ENCODE peak calls at places on chromosomes 4 and X, in eight cellular contexts. V is left ventricle myocardium inferior, O is ovary, H is ascending aorta, Q is small intestine, U is NT2/D1, C is aorta, E is GM23248. I is an unnamed sample.

GRCh38 chr4:40570348-40571077 is 59.2 kb downstream of the RBM47 start:
- DNase-seq in V (no peak), O (no peak), H (no peak), Q (no peak), U (no peak), C (no peak), E (no peak), I (no peak)

GRCh38 chrX:71098302-71098701 is 2.7 kb downstream of the FOXO4 start:
- DNase-seq in V (peak; percentile 40), O (peak; percentile 73), H (peak; percentile 78), Q (peak; percentile 55), U (no peak), C (peak; percentile 71), E (peak; percentile 55), I (peak; percentile 48)

GRCh38 chr4:26140150-26140898 is 180.5 kb upstream of the RBPJ start:
- DNase-seq in V (no peak), O (no peak), H (no peak), Q (no peak), U (no peak), C (no peak), E (peak; percentile 67), I (peak; percentile 30)

GRCh38 chrX:1841746-1842145 is 226.9 kb downstream of the ASMT start:
- DNase-seq in V (no peak), O (no peak), H (no peak), Q (no peak), U (no peak), C (no peak), E (no peak), I (no peak)

GRCh38 chr4:67332627-67333026 is 212.7 kb downstream of the CENPC start:
- DNase-seq in V (no peak), O (no peak), H (no peak), Q (peak; percentile 7), U (peak; percentile 1), C (no peak), E (peak; percentile 46), I (no peak)

GRCh38 chr4:105996845-105997244 is 101.6 kb downstream of the NPNT start:
- DNase-seq in V (no peak), O (no peak), H (no peak), Q (no peak), U (no peak), C (no peak), E (no peak), I (no peak)

GRCh38 chr4:118905546-118905945 is 16.9 kb downstream of the SYNPO2 start:
- DNase-seq in V (no peak), O (peak; percentile 42), H (no peak), Q (no peak), U (no peak), C (no peak), E (peak; percentile 41), I (no peak)

GRCh38 chrX:18617351-18617750 is 54.6 kb downstream of the RS1 start:
- DNase-seq in V (no peak), O (no peak), H (no peak), Q (peak; percentile 73), U (peak; percentile 3), C (no peak), E (peak; percentile 47), I (no peak)

GRCh38 chr4:150229538-150229937 is 151.3 kb downstream of the DCLK2 start:
- DNase-seq in V (no peak), O (no peak), H (no peak), Q (no peak), U (no peak), C (no peak), E (peak; percentile 64), I (no peak)

GRCh38 chrX:10240918-10241317 is 84.1 kb downstream of the CLCN4 start:
- DNase-seq in V (no peak), O (no peak), H (no peak), Q (no peak), U (no peak), C (no peak), E (peak; percentile 81), I (no peak)

GRCh38 chr4:108683479-108683878 is 33.1 kb downstream of the OSTC start:
- DNase-seq in V (no peak), O (no peak), H (no peak), Q (peak; percentile 35), U (no peak), C (no peak), E (peak; percentile 65), I (no peak)

GRCh38 chrX:57951666-57952319 is 41.5 kb upstream of the ZXDA start:
- DNase-seq in V (peak; percentile 13), O (peak; percentile 19), H (no peak), Q (no peak), U (no peak), C (peak; percentile 38), E (no peak), I (peak; percentile 42)

GRCh38 chr4:47839259-47839658 is 1.4 kb upstream of the CORIN start:
- DNase-seq in V (no peak), O (no peak), H (no peak), Q (peak; percentile 22), U (no peak), C (peak; percentile 48), E (peak; percentile 46), I (peak; percentile 18)

GRCh38 chrX:69015156-69015555 is 150.1 kb downstream of the PJA1 start:
- DNase-seq in V (no peak), O (no peak), H (peak; percentile 52), Q (no peak), U (no peak), C (no peak), E (no peak), I (no peak)

GRCh38 chrX:10032147-10032546 is 65.0 kb downstream of the CLDN34 start:
- DNase-seq in V (no peak), O (no peak), H (no peak), Q (no peak), U (no peak), C (no peak), E (no peak), I (no peak)

GRCh38 chr4:22391548-22391947 is 124.3 kb downstream of the ADGRA3 start:
- DNase-seq in V (no peak), O (no peak), H (no peak), Q (no peak), U (no peak), C (no peak), E (peak; percentile 58), I (no peak)

GRCh38 chr4:2257361-2258001 is 4.4 kb downstream of the MXD4 start:
- DNase-seq in V (peak; percentile 20), O (peak; percentile 18), H (peak; percentile 63), Q (no peak), U (no peak), C (peak; percentile 47), E (no peak), I (peak; percentile 23)

GRCh38 chrX:138001219-138001618 is 435.3 kb downstream of the ZIC3 start:
- DNase-seq in V (no peak), O (no peak), H (no peak), Q (no peak), U (no peak), C (no peak), E (no peak), I (no peak)

GRCh38 chr4:1201851-1202525 is 29.6 kb upstream of the SPON2 start:
- DNase-seq in V (no peak), O (peak; percentile 80), H (peak; percentile 85), Q (peak; percentile 77), U (no peak), C (peak; percentile 67), E (peak; percentile 35), I (peak; percentile 85)

GRCh38 chrX:66000178-66000577 is 39.7 kb downstream of the VSIG4 start:
- DNase-seq in V (no peak), O (no peak), H (no peak), Q (no peak), U (no peak), C (no peak), E (no peak), I (no peak)
- H3K4me1 ChIP-seq in V (no peaks in the 10 kb centered on the region), O (no peaks in the 10 kb centered on the region), H (no peaks in the 10 kb centered on the region), Q (no peaks in the 10 kb centered on the region), U (no peaks in the 10 kb centered on the region), C (no peaks in the 10 kb centered on the region), E (no peaks in the 10 kb centered on the region), I (no peaks in the 10 kb centered on the region)

GRCh38 chr4:78660559-78660958 is 109.0 kb downstream of the ANXA3 start:
- DNase-seq in V (no peak), O (no peak), H (no peak), Q (no peak), U (no peak), C (no peak), E (peak; percentile 54), I (no peak)
- H3K4me1 ChIP-seq in V (peaks cover 46% of the 10 kb centered on the region), O (no peaks in the 10 kb centered on the region), H (peaks cover 3% of the 10 kb centered on the region), Q (peaks cover 3% of the 10 kb centered on the region), U (no peaks in the 10 kb centered on the region), C (no peaks in the 10 kb centered on the region), E (peaks cover 53% of the 10 kb centered on the region), I (no peaks in the 10 kb centered on the region)

DNA sequence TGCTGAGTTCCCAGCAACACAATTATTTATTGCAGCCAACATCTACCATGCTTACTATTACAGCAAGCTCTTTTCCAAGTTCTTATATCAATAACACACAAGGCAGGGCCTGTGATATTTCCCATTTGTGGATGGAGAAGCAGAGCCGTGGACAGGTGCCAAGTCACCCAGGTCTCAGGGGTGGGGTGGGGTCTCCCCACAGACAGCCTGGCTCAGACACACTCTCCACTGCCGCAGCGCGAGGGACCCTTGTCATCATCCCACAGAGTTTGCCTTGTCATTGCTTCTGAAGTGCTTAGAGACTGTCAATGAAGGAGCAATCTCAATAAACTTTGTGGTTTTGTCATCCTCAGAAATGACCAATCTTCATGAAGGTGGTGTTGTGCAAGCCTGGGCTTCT is 76.1 kb downstream of the SORBS2 start:
- DNase-seq in V (no peak), O (no peak), H (no peak), Q (no peak), U (no peak), C (no peak), E (no peak), I (no peak)
- H3K4me1 ChIP-seq in V (peaks cover 86% of the 10 kb centered on the region), O (peaks cover 10% of the 10 kb centered on the region), H (peaks cover 69% of the 10 kb centered on the region), Q (no peaks in the 10 kb centered on the region), U (peaks cover 5% of the 10 kb centered on the region), C (peaks cover 12% of the 10 kb centered on the region), E (no peaks in the 10 kb centered on the region), I (no peaks in the 10 kb centered on the region)

GRCh38 chr4:87025023-87025613 is 90.3 kb downstream of the AFF1 start:
- DNase-seq in V (no peak), O (no peak), H (no peak), Q (no peak), U (no peak), C (no peak), E (no peak), I (no peak)

GRCh38 chr4:87026795-87027495 is 92.1 kb downstream of the AFF1 start:
- DNase-seq in V (no peak), O (no peak), H (no peak), Q (no peak), U (no peak), C (no peak), E (no peak), I (no peak)

GRCh38 chr4:87024181-87024580 is 89.4 kb downstream of the AFF1 start:
- DNase-seq in V (no peak), O (no peak), H (no peak), Q (no peak), U (no peak), C (no peak), E (no peak), I (no peak)

GRCh38 chr4:87029356-87029755 is 94.5 kb downstream of the AFF1 start:
- DNase-seq in V (no peak), O (peak; percentile 73), H (peak; percentile 77), Q (peak; percentile 28), U (no peak), C (no peak), E (no peak), I (peak; percentile 54)

DNA sequence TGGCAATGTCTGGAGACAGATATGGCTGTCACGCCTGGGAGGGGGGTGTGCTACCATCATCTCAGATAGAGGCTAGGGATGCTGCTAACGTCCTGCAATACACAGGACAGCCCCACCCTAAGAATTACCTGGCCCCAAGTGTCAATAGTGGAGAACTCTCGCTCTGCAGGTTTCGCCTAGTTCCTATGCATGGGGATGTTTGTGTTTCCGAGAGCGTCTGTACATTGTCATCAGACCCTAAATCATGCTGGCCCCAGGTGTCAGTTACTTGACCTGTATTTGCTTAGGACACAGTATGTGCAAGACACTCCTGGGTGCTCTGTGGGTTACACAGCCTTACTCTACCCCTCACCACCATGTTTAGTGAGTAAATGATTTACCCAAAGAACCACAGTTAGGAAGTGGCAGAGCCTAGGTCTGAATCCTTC is 90.8 kb downstream of the AFF1 start:
- DNase-seq in V (no peak), O (no peak), H (no peak), Q (no peak), U (no peak), C (no peak), E (no peak), I (no peak)
- H3K4me1 ChIP-seq in V (peaks cover 97% of the 10 kb centered on the region), O (peaks cover 47% of the 10 kb centered on the region), H (peaks cover 36% of the 10 kb centered on the region), Q (peaks cover 25% of the 10 kb centered on the region), U (peaks cover 3% of the 10 kb centered on the region), C (peaks cover 29% of the 10 kb centered on the region), E (peaks cover 15% of the 10 kb centered on the region), I (peaks cover 54% of the 10 kb centered on the region)

I was measured in uterus.